ENCODE peak calls at places on chromosomes 3 and 15, in four cellular contexts. One of them, this sample, is unnamed.

GRCh38 chr3:67017211-67017610 is 19.1 kb downstream of the KBTBD8 start:
- DNase-seq in IMR-90: peak; percentile 42
- DNase-seq in suprapubic skin: no peak
- DNase-seq in body of pancreas: no peak
- DNase-seq in this sample: no peak

GRCh38 chr3:115628075-115628412 is 4.7 kb downstream of the GAP43 start:
- DNase-seq in IMR-90: no peak
- DNase-seq in suprapubic skin: no peak
- DNase-seq in body of pancreas: no peak
- DNase-seq in this sample: no peak

GRCh38 chr3:19216669-19217337 is 68.5 kb downstream of the KCNH8 start:
- DNase-seq in IMR-90: no peak
- DNase-seq in suprapubic skin: no peak
- DNase-seq in body of pancreas: peak; percentile 80
- DNase-seq in this sample: peak; percentile 43

GRCh38 chr15:95994418-95994817 is 336.1 kb upstream of the NR2F2 start:
- DNase-seq in body of pancreas: no peak
- DNase-seq in IMR-90: peak; percentile 82
- DNase-seq in suprapubic skin: no peak
- DNase-seq in this sample: no peak

GRCh38 chr15:67510597-67511225 is 10.2 kb upstream of the C15orf61 start:
- DNase-seq in IMR-90: peak; percentile 80
- DNase-seq in suprapubic skin: no peak
- DNase-seq in body of pancreas: no peak
- DNase-seq in this sample: no peak

GRCh38 chr3:39101022-39101689 is 6.3 kb downstream of the GORASP1 start:
- DNase-seq in body of pancreas: peak; percentile 51
- DNase-seq in suprapubic skin: no peak
- DNase-seq in IMR-90: peak; percentile 26
- DNase-seq in this sample: no peak

GRCh38 chr3:177852408-177852807 is 655.1 kb upstream of the TBL1XR1 start:
- DNase-seq in body of pancreas: no peak
- DNase-seq in IMR-90: peak; percentile 26
- DNase-seq in suprapubic skin: no peak
- DNase-seq in this sample: no peak

GRCh38 chr3:106068795-106069194 is 200.0 kb upstream of the CBLB start:
- DNase-seq in IMR-90: peak; percentile 12
- DNase-seq in body of pancreas: no peak
- DNase-seq in suprapubic skin: no peak
- DNase-seq in this sample: no peak

GRCh38 chr3:11919390-11919789 is 72.7 kb upstream of the TAMM41 start:
- DNase-seq in IMR-90: no peak
- DNase-seq in suprapubic skin: no peak
- DNase-seq in body of pancreas: no peak
- DNase-seq in this sample: no peak

GRCh38 chr3:40355410-40355809 is 31.6 kb upstream of the ENTPD3 start:
- DNase-seq in IMR-90: no peak
- DNase-seq in suprapubic skin: no peak
- DNase-seq in body of pancreas: no peak
- DNase-seq in this sample: no peak

GRCh38 chr15:70512772-70513362 is 250.5 kb downstream of the UACA start:
- DNase-seq in IMR-90: peak; percentile 51
- DNase-seq in suprapubic skin: no peak
- DNase-seq in body of pancreas: no peak
- DNase-seq in this sample: no peak

GRCh38 chr15:94000603-94001002 is 230.8 kb upstream of the MCTP2 start:
- DNase-seq in suprapubic skin: no peak
- DNase-seq in IMR-90: no peak
- DNase-seq in body of pancreas: no peak
- DNase-seq in this sample: no peak

GRCh38 chr3:176740891-176741290 is 456.4 kb downstream of the TBL1XR1 start:
- DNase-seq in suprapubic skin: no peak
- DNase-seq in IMR-90: no peak
- DNase-seq in body of pancreas: no peak
- DNase-seq in this sample: no peak

GRCh38 chr3:113304102-113304501 is 92.7 kb downstream of the BOC start:
- DNase-seq in IMR-90: no peak
- DNase-seq in suprapubic skin: no peak
- DNase-seq in body of pancreas: no peak
- DNase-seq in this sample: no peak

GRCh38 chr3:197466586-197467399 is 89.0 kb downstream of the BDH1 start:
- DNase-seq in IMR-90: peak; percentile 72
- DNase-seq in suprapubic skin: no peak
- DNase-seq in body of pancreas: no peak
- DNase-seq in this sample: no peak

GRCh38 chr15:42716626-42717025 is 20.3 kb downstream of the CDAN1 start:
- DNase-seq in IMR-90: peak; percentile 32
- DNase-seq in suprapubic skin: no peak
- DNase-seq in body of pancreas: no peak
- DNase-seq in this sample: no peak

GRCh38 chr3:99868438-99868723 is 50.7 kb downstream of the CMSS1 start:
- DNase-seq in IMR-90: peak; percentile 41
- DNase-seq in suprapubic skin: no peak
- DNase-seq in body of pancreas: peak; percentile 31
- DNase-seq in this sample: no peak

GRCh38 chr15:28914046-28914445 is 28.3 kb downstream of the APBA2 start:
- DNase-seq in IMR-90: no peak
- DNase-seq in body of pancreas: no peak
- DNase-seq in suprapubic skin: no peak
- DNase-seq in this sample: no peak

GRCh38 chr3:167887096-167887495 is 151.6 kb downstream of the SERPINI1 start:
- DNase-seq in body of pancreas: no peak
- DNase-seq in IMR-90: peak; percentile 4
- DNase-seq in suprapubic skin: no peak
- DNase-seq in this sample: no peak

GRCh38 chr3:170724599-170724998 is 138.7 kb upstream of the SLC7A14 start:
- DNase-seq in IMR-90: peak; percentile 82
- DNase-seq in suprapubic skin: peak; percentile 72
- DNase-seq in body of pancreas: no peak
- DNase-seq in this sample: no peak

GRCh38 chr15:78107471-78107870 is 15.1 kb downstream of the SH2D7 start:
- DNase-seq in IMR-90: no peak
- DNase-seq in suprapubic skin: peak; percentile 54
- DNase-seq in body of pancreas: no peak
- DNase-seq in this sample: no peak

GRCh38 chr3:66469220-66469640 is 31.6 kb downstream of the LRIG1 start:
- DNase-seq in body of pancreas: no peak
- DNase-seq in suprapubic skin: no peak
- DNase-seq in IMR-90: peak; percentile 82
- DNase-seq in this sample: no peak

GRCh38 chr3:50648297-50648696 is 26.4 kb upstream of the DOCK3 start:
- DNase-seq in IMR-90: peak; percentile 21
- DNase-seq in body of pancreas: no peak
- DNase-seq in suprapubic skin: no peak
- DNase-seq in this sample: no peak

GRCh38 chr3:50241163-50241562 is 5.2 kb downstream of the GNAI2 start:
- DNase-seq in IMR-90: no peak
- DNase-seq in body of pancreas: no peak
- DNase-seq in suprapubic skin: no peak
- DNase-seq in this sample: no peak

GRCh38 chr3:102078864-102079808 is 229.8 kb downstream of the NFKBIZ start:
- DNase-seq in IMR-90: no peak
- DNase-seq in body of pancreas: no peak
- DNase-seq in suprapubic skin: no peak
- DNase-seq in this sample: no peak

GRCh38 chr3:175857666-175858270 is 998.6 kb downstream of the NAALADL2 start:
- DNase-seq in body of pancreas: no peak
- DNase-seq in suprapubic skin: no peak
- DNase-seq in IMR-90: no peak
- DNase-seq in this sample: no peak

GRCh38 chr3:43215138-43215537 is 71.2 kb upstream of the SNRK start:
- DNase-seq in body of pancreas: no peak
- DNase-seq in suprapubic skin: no peak
- DNase-seq in IMR-90: no peak
- DNase-seq in this sample: no peak

GRCh38 chr3:36679384-36680200 is 84.8 kb downstream of the DCLK3 start:
- DNase-seq in suprapubic skin: no peak
- DNase-seq in IMR-90: peak; percentile 95
- DNase-seq in body of pancreas: no peak
- DNase-seq in this sample: no peak

GRCh38 chr15:101431301-101431700 is 58.2 kb downstream of the PCSK6 start:
- DNase-seq in suprapubic skin: no peak
- DNase-seq in IMR-90: no peak
- DNase-seq in body of pancreas: no peak
- DNase-seq in this sample: no peak

GRCh38 chr3:113804701-113805100 is 33.9 kb upstream of the GRAMD1C start:
- DNase-seq in suprapubic skin: no peak
- DNase-seq in body of pancreas: no peak
- DNase-seq in IMR-90: no peak
- DNase-seq in this sample: no peak

GRCh38 chr3:45043715-45044299 is 17.7 kb downstream of the CLEC3B start:
- DNase-seq in body of pancreas: no peak
- DNase-seq in suprapubic skin: no peak
- DNase-seq in IMR-90: peak; percentile 94
- DNase-seq in this sample: no peak

GRCh38 chr3:168828536-168828935 is 732.8 kb upstream of the GOLIM4 start:
- DNase-seq in suprapubic skin: no peak
- DNase-seq in IMR-90: no peak
- DNase-seq in body of pancreas: no peak
- DNase-seq in this sample: no peak

GRCh38 chr3:152513301-152513960 is 244.7 kb downstream of the MBNL1 start:
- DNase-seq in suprapubic skin: no peak
- DNase-seq in IMR-90: no peak
- DNase-seq in body of pancreas: no peak
- DNase-seq in this sample: no peak

GRCh38 chr3:152518346-152518745 is 249.6 kb downstream of the MBNL1 start:
- DNase-seq in suprapubic skin: no peak
- DNase-seq in body of pancreas: no peak
- DNase-seq in IMR-90: no peak
- DNase-seq in this sample: no peak

GRCh38 chr3:152519376-152519775 is 250.6 kb downstream of the MBNL1 start:
- DNase-seq in IMR-90: no peak
- DNase-seq in suprapubic skin: no peak
- DNase-seq in body of pancreas: no peak
- DNase-seq in this sample: no peak

GRCh38 chr3:152517517-152517916 is 248.8 kb downstream of the MBNL1 start:
- DNase-seq in body of pancreas: no peak
- DNase-seq in IMR-90: no peak
- DNase-seq in suprapubic skin: no peak
- DNase-seq in this sample: no peak

GRCh38 chr3:152516195-152516594 is 247.5 kb downstream of the MBNL1 start:
- DNase-seq in IMR-90: no peak
- DNase-seq in suprapubic skin: no peak
- DNase-seq in body of pancreas: no peak
- DNase-seq in this sample: no peak
- TF ChIP-seq POLR2A in IMR-90: no peak
- TF ChIP-seq POLR2A in suprapubic skin: no peak
- TF ChIP-seq POLR2A in body of pancreas: no peak
- TF ChIP-seq POLR2A in this sample: no peak

GRCh38 chr3:195580733-195581443 is 2.9 kb downstream of the APOD start:
- DNase-seq in body of pancreas: no peak
- DNase-seq in IMR-90: peak; percentile 65
- DNase-seq in suprapubic skin: no peak
- DNase-seq in this sample: no peak

GRCh38 chr3:195582947-195583346 is 793 bp downstream of the APOD start:
- DNase-seq in suprapubic skin: no peak
- DNase-seq in IMR-90: no peak
- DNase-seq in body of pancreas: no peak
- DNase-seq in this sample: no peak

GRCh38 chr3:195584543-195584870 is 767 bp upstream of the APOD start:
- DNase-seq in body of pancreas: no peak
- DNase-seq in suprapubic skin: no peak
- DNase-seq in IMR-90: no peak
- DNase-seq in this sample: no peak

GRCh38 chr3:195587406-195587805 is 3.7 kb upstream of the APOD start:
- DNase-seq in body of pancreas: no peak
- DNase-seq in IMR-90: no peak
- DNase-seq in suprapubic skin: no peak
- DNase-seq in this sample: no peak

GRCh38 chr3:195583831-195584542 is at the start of gene APOD:
- DNase-seq in suprapubic skin: peak; percentile 84
- DNase-seq in IMR-90: peak; percentile 13
- DNase-seq in body of pancreas: peak; percentile 14
- DNase-seq in this sample: no peak
- H3K27ac ChIP-seq in suprapubic skin: peak within 1 kb of the TSS; percentile 77
- H3K27ac ChIP-seq in IMR-90: no peak within 1 kb of the TSS
- H3K27ac ChIP-seq in body of pancreas: no peak within 1 kb of the TSS
- H3K27ac ChIP-seq in this sample: no peak within 1 kb of the TSS

GRCh38 chr3:128650096-128651050 is at the start of gene RPN1:
- DNase-seq in suprapubic skin: peak; percentile 98
- DNase-seq in body of pancreas: peak; percentile 98
- DNase-seq in IMR-90: peak; percentile 94
- DNase-seq in this sample: peak; percentile 98
- TF ChIP-seq POLR2A in suprapubic skin: peak; percentile 90
- TF ChIP-seq POLR2A in body of pancreas: peak; percentile 98
- TF ChIP-seq POLR2A in IMR-90: peak; percentile 95
- TF ChIP-seq POLR2A in this sample: peak; percentile 91

GRCh38 chr15:69400850-69401249 is 13.3 kb upstream of the KIF23 start:
- DNase-seq in suprapubic skin: no peak
- DNase-seq in body of pancreas: no peak
- DNase-seq in IMR-90: peak; percentile 47
- DNase-seq in this sample: no peak

GRCh38 chr15:69394556-69395282 is 19.4 kb upstream of the KIF23 start:
- DNase-seq in IMR-90: peak; percentile 64
- DNase-seq in suprapubic skin: peak; percentile 85
- DNase-seq in body of pancreas: peak; percentile 71
- DNase-seq in this sample: peak; percentile 76

GRCh38 chr15:69395991-69396390 is 18.2 kb upstream of the KIF23 start:
- DNase-seq in suprapubic skin: no peak
- DNase-seq in IMR-90: no peak
- DNase-seq in body of pancreas: no peak
- DNase-seq in this sample: no peak

GRCh38 chr15:69395460-69395859 is 18.7 kb upstream of the KIF23 start:
- DNase-seq in body of pancreas: no peak
- DNase-seq in IMR-90: no peak
- DNase-seq in suprapubic skin: no peak
- DNase-seq in this sample: no peak

GRCh38 chr15:69398541-69398940 is 15.6 kb upstream of the KIF23 start:
- DNase-seq in IMR-90: peak; percentile 67
- DNase-seq in suprapubic skin: no peak
- DNase-seq in body of pancreas: no peak
- DNase-seq in this sample: no peak
- H3K27ac ChIP-seq in IMR-90: no peak overlapping the region
- H3K27ac ChIP-seq in suprapubic skin: no peak overlapping the region
- H3K27ac ChIP-seq in body of pancreas: no peak overlapping the region
- H3K27ac ChIP-seq in this sample: no peak overlapping the region

GRCh38 chr3:186772281-186772885 is 11.0 kb upstream of the EIF4A2 start:
- DNase-seq in suprapubic skin: no peak
- DNase-seq in IMR-90: no peak
- DNase-seq in body of pancreas: no peak
- DNase-seq in this sample: no peak

GRCh38 chr3:186775999-186776398 is 7.4 kb upstream of the EIF4A2 start:
- DNase-seq in IMR-90: no peak
- DNase-seq in suprapubic skin: no peak
- DNase-seq in body of pancreas: no peak
- DNase-seq in this sample: no peak

GRCh38 chr3:186772886-186773417 is 10.4 kb upstream of the EIF4A2 start:
- DNase-seq in body of pancreas: peak; percentile 45
- DNase-seq in suprapubic skin: peak; percentile 80
- DNase-seq in IMR-90: no peak
- DNase-seq in this sample: peak; percentile 74
- TF ChIP-seq POLR2A in body of pancreas: no peak
- TF ChIP-seq POLR2A in suprapubic skin: no peak
- TF ChIP-seq POLR2A in IMR-90: no peak
- TF ChIP-seq POLR2A in this sample: peak; percentile 0

GRCh38 chr3:48848816-48849515 is 1.3 kb upstream of the PRKAR2A start:
- DNase-seq in suprapubic skin: peak; percentile 58
- DNase-seq in IMR-90: no peak
- DNase-seq in body of pancreas: peak; percentile 43
- DNase-seq in this sample: no peak
- H3K27ac ChIP-seq in suprapubic skin: no peak overlapping the region
- H3K27ac ChIP-seq in IMR-90: no peak overlapping the region
- H3K27ac ChIP-seq in body of pancreas: no peak overlapping the region
- H3K27ac ChIP-seq in this sample: no peak overlapping the region